ENCODE peak calls at places on chromosomes 16 and 17, in ten cellular contexts. I is IMR-90, K is heart right ventricle, U is nephron progenitor cell, E is GM12865, O is heart left ventricle, J is stomach, R is fibroblast of mammary gland, M is astrocyte of the spinal cord, Z is AG04450. H is an unnamed sample.

GRCh38 chr17:58570758-58571157 is 56.3 kb upstream of the MTMR4 start:
- DNase-seq in E (no peak), O (no peak), R (no peak), K (no peak), Z (no peak), U (no peak), I (no peak), J (no peak), M (no peak), H (no peak)

GRCh38 chr17:43342601-43342905 is 56.2 kb upstream of the ARL4D start:
- DNase-seq in M (no peak), J (no peak), E (no peak), O (no peak), U (no peak), R (no peak), Z (no peak), I (no peak), K (no peak), H (no peak)

GRCh38 chr17:76260220-76260619 is 4.9 kb upstream of the UBALD2 start:
- DNase-seq in K (no peak), U (no peak), Z (no peak), I (no peak), O (no peak), R (no peak), E (peak; percentile 83), J (no peak), M (no peak), H (peak; percentile 25)

GRCh38 chr17:68456529-68457167 is 648 bp downstream of the WIPI1 start:
- DNase-seq in U (peak; percentile 64), O (peak; percentile 89), Z (peak; percentile 77), M (peak; percentile 89), K (peak; percentile 78), E (peak; percentile 37), R (peak; percentile 90), J (peak; percentile 70), I (peak; percentile 90), H (peak; percentile 84)

GRCh38 chr16:46719528-46719927 is 28.6 kb downstream of the MYLK3 start:
- DNase-seq in M (no peak), K (no peak), R (no peak), E (no peak), O (no peak), Z (no peak), I (no peak), U (no peak), J (no peak), H (no peak)

GRCh38 chr16:48444574-48444973 is 59.4 kb upstream of the SIAH1 start:
- DNase-seq in R (peak; percentile 97), O (peak; percentile 37), K (peak; percentile 31), Z (peak; percentile 58), U (no peak), I (peak; percentile 94), J (no peak), M (peak; percentile 89), E (no peak), H (no peak)

GRCh38 chr17:50275279-50275678 is 1.0 kb downstream of the TMEM92 start:
- DNase-seq in U (no peak), R (no peak), Z (no peak), J (no peak), K (no peak), E (no peak), O (no peak), I (no peak), M (no peak), H (no peak)

GRCh38 chr17:59397316-59398073 is 66.0 kb downstream of the YPEL2 start:
- DNase-seq in J (no peak), R (no peak), E (no peak), U (no peak), K (no peak), I (no peak), O (no peak), Z (no peak), M (no peak), H (no peak)

GRCh38 chr16:56871172-56871593 is 6.2 kb downstream of the SLC12A3 start:
- DNase-seq in O (no peak), U (no peak), R (peak; percentile 34), M (peak; percentile 13), Z (no peak), I (peak; percentile 53), E (peak; percentile 70), J (peak; percentile 46), K (no peak), H (peak; percentile 45)

GRCh38 chr16:9151074-9151473 is 59.6 kb downstream of the HAPSTR1 start:
- DNase-seq in O (no peak), M (no peak), K (no peak), J (no peak), R (no peak), I (no peak), Z (no peak), E (no peak), U (no peak), H (no peak)

GRCh38 chr17:34902761-34903325 is 58.4 kb downstream of the CCT6B start:
- DNase-seq in Z (no peak), O (no peak), I (no peak), E (no peak), U (peak; percentile 52), R (no peak), M (no peak), J (no peak), K (no peak), H (no peak)

GRCh38 chr17:69900101-69900500 is 174.9 kb upstream of the KCNJ16 start:
- DNase-seq in R (no peak), E (no peak), Z (no peak), O (no peak), K (no peak), M (no peak), J (no peak), U (no peak), I (no peak), H (no peak)

GRCh38 chr17:1087381-1088241 is 90.7 kb downstream of the TIMM22 start:
- DNase-seq in U (peak; percentile 65), J (peak; percentile 91), K (peak; percentile 72), E (no peak), Z (no peak), M (peak; percentile 59), I (no peak), R (no peak), O (peak; percentile 87), H (peak; percentile 84)

GRCh38 chr16:17177968-17178880 is 292.5 kb downstream of the XYLT1 start:
- DNase-seq in Z (no peak), O (no peak), E (peak; percentile 4), J (no peak), K (no peak), U (no peak), R (peak; percentile 25), M (peak; percentile 14), I (peak; percentile 24), H (no peak)

GRCh38 chr16:50259334-50260205 is 6.8 kb upstream of the ADCY7 start:
- DNase-seq in O (peak; percentile 66), I (no peak), E (no peak), K (peak; percentile 37), M (peak; percentile 33), J (peak; percentile 26), Z (no peak), R (peak; percentile 82), U (peak; percentile 40), H (peak; percentile 49)

DNA sequence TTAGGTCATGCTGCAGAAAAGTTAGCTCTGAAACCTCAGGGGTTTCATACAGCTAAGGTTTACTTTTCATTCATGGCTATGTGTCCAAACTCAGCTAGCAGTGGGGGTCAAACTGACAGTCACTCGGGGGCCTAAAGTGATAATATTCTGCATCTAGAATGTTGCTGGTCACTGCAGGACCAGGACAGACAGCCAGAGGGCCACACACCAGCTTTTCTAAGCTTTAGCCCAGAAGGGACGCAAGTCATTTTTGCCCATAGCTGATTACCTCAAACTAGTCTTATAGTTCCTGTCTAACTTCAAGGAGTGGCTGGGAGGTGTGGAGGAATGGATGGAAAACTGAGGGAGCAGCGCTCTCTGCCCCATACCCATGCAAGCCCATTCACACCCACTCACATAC is 163.0 kb upstream of the NLRP1 start:
- DNase-seq in I (no peak), K (no peak), E (no peak), M (no peak), U (no peak), Z (no peak), J (no peak), R (no peak), O (no peak), H (no peak)
- TF ChIP-seq CTCF in I (no peak), K (no peak), E (no peak), M (peak; percentile 27), U (no peak), Z (peak; percentile 10), J (no peak), R (no peak), O (no peak), H (no peak)

GRCh38 chr17:42109086-42109485 is 3.4 kb downstream of the DHX58 start:
- DNase-seq in O (no peak), K (no peak), U (no peak), Z (no peak), M (no peak), J (no peak), I (no peak), E (no peak), R (no peak), H (peak; percentile 56)

GRCh38 chr17:42106009-42106408 is 6.5 kb downstream of the DHX58 start:
- DNase-seq in E (no peak), O (no peak), J (no peak), R (no peak), Z (no peak), I (no peak), U (no peak), M (no peak), K (no peak), H (no peak)

GRCh38 chr17:42107597-42108576 is 4.6 kb downstream of the DHX58 start:
- DNase-seq in J (peak; percentile 86), K (peak; percentile 56), U (peak; percentile 99), E (peak; percentile 87), Z (no peak), M (peak; percentile 62), O (peak; percentile 73), I (peak; percentile 32), R (no peak), H (peak; percentile 95)

GRCh38 chr17:42104264-42104663 is 6.0 kb upstream of the ZNF385C start:
- DNase-seq in U (no peak), Z (no peak), O (no peak), K (no peak), E (no peak), M (no peak), I (no peak), R (no peak), J (no peak), H (no peak)

GRCh38 chr17:42107124-42107523 is 5.4 kb downstream of the DHX58 start:
- DNase-seq in E (no peak), J (no peak), R (no peak), U (no peak), I (no peak), O (no peak), M (no peak), K (no peak), Z (no peak), H (peak; percentile 1)
- TF ChIP-seq CTCF in E (no peak), J (no peak), R (no peak), U (no peak), I (no peak), O (no peak), M (no peak), K (no peak), Z (no peak), H (no peak)

GRCh38 chr17:27414686-27415085 is 41.6 kb upstream of the KSR1 start:
- DNase-seq in O (no peak), E (no peak), K (no peak), M (no peak), Z (no peak), R (no peak), J (no peak), I (no peak), U (no peak), H (no peak)
- TF ChIP-seq CTCF in O (no peak), E (no peak), K (no peak), M (no peak), Z (no peak), R (no peak), J (no peak), I (no peak), U (no peak), H (no peak)

GRCh38 chr17:44745301-44745700 is 13.5 kb upstream of the ADAM11 start:
- DNase-seq in I (no peak), U (no peak), Z (no peak), J (no peak), O (no peak), M (no peak), R (no peak), E (no peak), K (no peak), H (no peak)
- TF ChIP-seq CTCF in I (no peak), U (no peak), Z (no peak), J (no peak), O (no peak), M (no peak), R (no peak), E (no peak), K (no peak), H (no peak)